ENCODE peak calls at places on chromosomes 2 and 18, in four cellular contexts. One of them, this sample, is unnamed.

GRCh38 chr2:222424281-222424728 is at the start of gene SGPP2:
- DNase-seq in aorta: no peak
- DNase-seq in CD4-positive, alpha-beta T cell: no peak
- DNase-seq in neuronal stem cell: no peak
- DNase-seq in this sample: no peak

GRCh38 chr2:38267270-38267925 is 109.7 kb downstream of the ATL2 start:
- DNase-seq in CD4-positive, alpha-beta T cell: no peak
- DNase-seq in neuronal stem cell: no peak
- DNase-seq in aorta: no peak
- DNase-seq in this sample: no peak

GRCh38 chr18:13548944-13549878 is 177.1 kb downstream of the FAM210A start:
- DNase-seq in CD4-positive, alpha-beta T cell: no peak
- DNase-seq in aorta: no peak
- DNase-seq in neuronal stem cell: no peak
- DNase-seq in this sample: no peak

GRCh38 chr18:10736984-10737383 is 211.2 kb downstream of the NAPG start:
- DNase-seq in CD4-positive, alpha-beta T cell: no peak
- DNase-seq in neuronal stem cell: no peak
- DNase-seq in aorta: no peak
- DNase-seq in this sample: peak; percentile 18

GRCh38 chr18:79915161-79916127 is 36.0 kb downstream of the SLC66A2 start:
- DNase-seq in CD4-positive, alpha-beta T cell: no peak
- DNase-seq in neuronal stem cell: no peak
- DNase-seq in aorta: peak; percentile 34
- DNase-seq in this sample: no peak

GRCh38 chr18:46676162-46676830 is 19.3 kb upstream of the LOXHD1 start:
- DNase-seq in CD4-positive, alpha-beta T cell: no peak
- DNase-seq in neuronal stem cell: no peak
- DNase-seq in aorta: no peak
- DNase-seq in this sample: no peak

GRCh38 chr2:128160616-128161275 is 69.7 kb downstream of the UGGT1 start:
- DNase-seq in CD4-positive, alpha-beta T cell: no peak
- DNase-seq in aorta: no peak
- DNase-seq in neuronal stem cell: no peak
- DNase-seq in this sample: no peak

GRCh38 chr2:108084311-108084710 is 98.0 kb downstream of the SLC5A7 start:
- DNase-seq in neuronal stem cell: no peak
- DNase-seq in CD4-positive, alpha-beta T cell: no peak
- DNase-seq in aorta: no peak
- DNase-seq in this sample: no peak

GRCh38 chr2:100109986-100110980 is 32.1 kb downstream of the AFF3 start:
- DNase-seq in CD4-positive, alpha-beta T cell: no peak
- DNase-seq in aorta: no peak
- DNase-seq in neuronal stem cell: no peak
- DNase-seq in this sample: no peak
- H3K27me3 ChIP-seq in CD4-positive, alpha-beta T cell: no peaks in the 10 kb centered on the region
- H3K27me3 ChIP-seq in aorta: no peaks in the 10 kb centered on the region
- H3K27me3 ChIP-seq in neuronal stem cell: no peaks in the 10 kb centered on the region
- H3K27me3 ChIP-seq in this sample: no peaks in the 10 kb centered on the region

GRCh38 chr2:45685299-45685698 is 33.8 kb downstream of the PRKCE start:
- DNase-seq in CD4-positive, alpha-beta T cell: no peak
- DNase-seq in neuronal stem cell: no peak
- DNase-seq in aorta: no peak
- DNase-seq in this sample: no peak
- H3K27me3 ChIP-seq in CD4-positive, alpha-beta T cell: no peaks in the 10 kb centered on the region
- H3K27me3 ChIP-seq in neuronal stem cell: no peaks in the 10 kb centered on the region
- H3K27me3 ChIP-seq in aorta: no peaks in the 10 kb centered on the region
- H3K27me3 ChIP-seq in this sample: no peaks in the 10 kb centered on the region

DNA sequence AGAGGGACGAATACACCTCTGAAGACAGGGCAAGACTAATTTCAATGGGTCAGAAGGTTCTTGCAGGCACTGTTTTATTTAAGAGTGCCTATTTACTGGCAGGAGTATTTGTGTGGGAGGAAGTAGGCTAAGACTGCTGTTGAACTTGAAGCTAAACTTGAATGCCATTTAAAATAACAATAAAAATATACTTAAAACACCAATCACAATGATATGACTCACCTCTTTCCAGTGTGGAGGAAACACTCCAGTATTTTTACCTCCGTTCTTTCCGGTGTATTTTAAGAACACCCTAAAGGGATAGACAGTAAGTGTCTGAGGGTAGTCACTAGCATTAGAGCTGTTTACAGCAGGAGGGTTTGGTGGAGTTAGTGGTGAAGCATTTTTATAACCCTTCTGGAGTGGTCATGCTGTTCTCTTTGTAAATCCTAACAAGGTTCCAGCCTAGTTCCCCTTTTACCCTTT is 9.6 kb upstream of the HOXD1 start:
- DNase-seq in aorta: no peak
- DNase-seq in neuronal stem cell: no peak
- DNase-seq in CD4-positive, alpha-beta T cell: no peak
- DNase-seq in this sample: no peak
- H3K27me3 ChIP-seq in aorta: no peaks in the 10 kb centered on the region
- H3K27me3 ChIP-seq in neuronal stem cell: peaks cover 96% of the 10 kb centered on the region
- H3K27me3 ChIP-seq in CD4-positive, alpha-beta T cell: peaks cover 97% of the 10 kb centered on the region
- H3K27me3 ChIP-seq in this sample: peaks cover 23% of the 10 kb centered on the region

GRCh38 chr2:152562208-152562884 is 154.9 kb downstream of the PRPF40A start:
- DNase-seq in neuronal stem cell: no peak
- DNase-seq in CD4-positive, alpha-beta T cell: no peak
- DNase-seq in aorta: no peak
- DNase-seq in this sample: no peak
- H3K27me3 ChIP-seq in neuronal stem cell: no peaks in the 10 kb centered on the region
- H3K27me3 ChIP-seq in CD4-positive, alpha-beta T cell: no peaks in the 10 kb centered on the region
- H3K27me3 ChIP-seq in aorta: no peaks in the 10 kb centered on the region
- H3K27me3 ChIP-seq in this sample: peaks cover 8% of the 10 kb centered on the region

GRCh38 chr2:238600506-238601432 is 174.0 kb downstream of the ASB1 start:
- DNase-seq in neuronal stem cell: no peak
- DNase-seq in CD4-positive, alpha-beta T cell: no peak
- DNase-seq in aorta: no peak
- DNase-seq in this sample: no peak

GRCh38 chr2:238599549-238600505 is 173.1 kb downstream of the ASB1 start:
- DNase-seq in CD4-positive, alpha-beta T cell: no peak
- DNase-seq in neuronal stem cell: no peak
- DNase-seq in aorta: no peak
- DNase-seq in this sample: no peak

GRCh38 chr2:238603596-238603995 is 176.9 kb downstream of the ASB1 start:
- DNase-seq in neuronal stem cell: no peak
- DNase-seq in CD4-positive, alpha-beta T cell: no peak
- DNase-seq in aorta: no peak
- DNase-seq in this sample: no peak

GRCh38 chr2:238601433-238602222 is 174.9 kb downstream of the ASB1 start:
- DNase-seq in aorta: no peak
- DNase-seq in neuronal stem cell: no peak
- DNase-seq in CD4-positive, alpha-beta T cell: no peak
- DNase-seq in this sample: no peak

GRCh38 chr2:238602223-238602945 is 175.7 kb downstream of the ASB1 start:
- DNase-seq in aorta: no peak
- DNase-seq in CD4-positive, alpha-beta T cell: no peak
- DNase-seq in neuronal stem cell: no peak
- DNase-seq in this sample: no peak
- H3K27me3 ChIP-seq in aorta: no peaks in the 10 kb centered on the region
- H3K27me3 ChIP-seq in CD4-positive, alpha-beta T cell: peaks cover 10% of the 10 kb centered on the region
- H3K27me3 ChIP-seq in neuronal stem cell: no peaks in the 10 kb centered on the region
- H3K27me3 ChIP-seq in this sample: no peaks in the 10 kb centered on the region

This sample was measured in DND-41.